ENCODE peak calls at places on chromosomes 4 and X, in four cellular contexts. One of them, this sample, is unnamed.

GRCh38 chr4:3307486-3307885 is 14.7 kb downstream of the RGS12 start:
- DNase-seq in activated naive CD4-positive, alpha-beta T cell treated with Interleukin-2 at 50 U/mL for 16 hours: no peak
- DNase-seq in SW480: no peak
- DNase-seq in skeletal muscle cell: no peak
- DNase-seq in this sample: no peak

GRCh38 chrX:2928583-2929434 is at the start of gene ARSD:
- DNase-seq in skeletal muscle cell: peak; percentile 46
- DNase-seq in activated naive CD4-positive, alpha-beta T cell treated with Interleukin-2 at 50 U/mL for 16 hours: peak; percentile 39
- DNase-seq in SW480: peak; percentile 65
- DNase-seq in this sample: peak; percentile 82

GRCh38 chr4:141654098-141654497 is 17.7 kb downstream of the IL15 start:
- DNase-seq in SW480: peak; percentile 7
- DNase-seq in skeletal muscle cell: no peak
- DNase-seq in activated naive CD4-positive, alpha-beta T cell treated with Interleukin-2 at 50 U/mL for 16 hours: no peak
- DNase-seq in this sample: no peak

GRCh38 chrX:1451676-1452496 is 823 bp downstream of the ASMTL start:
- DNase-seq in SW480: no peak
- DNase-seq in skeletal muscle cell: no peak
- DNase-seq in activated naive CD4-positive, alpha-beta T cell treated with Interleukin-2 at 50 U/mL for 16 hours: peak; percentile 1
- DNase-seq in this sample: no peak

GRCh38 chr4:17814140-17814539 is 3.4 kb downstream of the NCAPG start:
- DNase-seq in activated naive CD4-positive, alpha-beta T cell treated with Interleukin-2 at 50 U/mL for 16 hours: no peak
- DNase-seq in skeletal muscle cell: no peak
- DNase-seq in SW480: no peak
- DNase-seq in this sample: no peak

GRCh38 chrX:131812847-131813825 is 210.0 kb upstream of the STK26 start:
- DNase-seq in skeletal muscle cell: no peak
- DNase-seq in SW480: no peak
- DNase-seq in activated naive CD4-positive, alpha-beta T cell treated with Interleukin-2 at 50 U/mL for 16 hours: peak; percentile 68
- DNase-seq in this sample: peak; percentile 67

GRCh38 chr4:168480991-168481588 is 798 bp upstream of the DDX60L start:
- DNase-seq in skeletal muscle cell: peak; percentile 54
- DNase-seq in activated naive CD4-positive, alpha-beta T cell treated with Interleukin-2 at 50 U/mL for 16 hours: peak; percentile 39
- DNase-seq in SW480: peak; percentile 52
- DNase-seq in this sample: peak; percentile 45

GRCh38 chr4:37742149-37742548 is 56.0 kb upstream of the RELL1 start:
- DNase-seq in skeletal muscle cell: no peak
- DNase-seq in SW480: no peak
- DNase-seq in activated naive CD4-positive, alpha-beta T cell treated with Interleukin-2 at 50 U/mL for 16 hours: no peak
- DNase-seq in this sample: no peak

GRCh38 chr4:31020363-31020762 is 300.2 kb downstream of the PCDH7 start:
- DNase-seq in activated naive CD4-positive, alpha-beta T cell treated with Interleukin-2 at 50 U/mL for 16 hours: no peak
- DNase-seq in skeletal muscle cell: no peak
- DNase-seq in SW480: no peak
- DNase-seq in this sample: no peak

GRCh38 chrX:31931225-31931624 is 859.4 kb upstream of the FTHL17 start:
- DNase-seq in activated naive CD4-positive, alpha-beta T cell treated with Interleukin-2 at 50 U/mL for 16 hours: no peak
- DNase-seq in SW480: no peak
- DNase-seq in skeletal muscle cell: peak; percentile 47
- DNase-seq in this sample: no peak

GRCh38 chr4:26568446-26568994 is 15.4 kb upstream of the TBC1D19 start:
- DNase-seq in activated naive CD4-positive, alpha-beta T cell treated with Interleukin-2 at 50 U/mL for 16 hours: no peak
- DNase-seq in skeletal muscle cell: peak; percentile 76
- DNase-seq in SW480: peak; percentile 11
- DNase-seq in this sample: no peak